ENCODE peak calls at places on chromosomes 1 and 21, in five cellular contexts. One of them, this sample, is unnamed. For H3K4me1, the result is how much of the 10 kb centered on the place peaks cover.

GRCh38 chr1:206633708-206634121 is 1.6 kb upstream of the DYRK3 start:
- DNase-seq in lung: no peak
- DNase-seq in K562: no peak
- DNase-seq in tibial nerve: no peak
- DNase-seq in psoas muscle: no peak
- DNase-seq in this sample: no peak

GRCh38 chr21:28832013-28832714 is 160.5 kb downstream of the LTN1 start:
- DNase-seq in tibial nerve: no peak
- DNase-seq in lung: no peak
- DNase-seq in psoas muscle: no peak
- DNase-seq in K562: peak
- DNase-seq in this sample: no peak

GRCh38 chr1:180309338-180309737 is 79.3 kb downstream of the LHX4 start:
- DNase-seq in K562: no peak
- DNase-seq in tibial nerve: no peak
- DNase-seq in psoas muscle: no peak
- DNase-seq in lung: no peak
- DNase-seq in this sample: no peak

GRCh38 chr1:243883551-243883950 is 33.5 kb upstream of the AKT3 start:
- DNase-seq in tibial nerve: no peak
- DNase-seq in psoas muscle: no peak
- DNase-seq in lung: no peak
- DNase-seq in K562: no peak
- DNase-seq in this sample: no peak

GRCh38 chr1:220702733-220703704 is 12.9 kb downstream of the C1orf115 start:
- DNase-seq in psoas muscle: no peak
- DNase-seq in lung: peak
- DNase-seq in tibial nerve: no peak
- DNase-seq in K562: no peak
- DNase-seq in this sample: no peak

GRCh38 chr1:21906173-21907078 is 30.7 kb downstream of the HSPG2 start:
- DNase-seq in tibial nerve: peak
- DNase-seq in lung: no peak
- DNase-seq in K562: peak
- DNase-seq in psoas muscle: peak
- DNase-seq in this sample: no peak

GRCh38 chr1:18997508-18997907 is 41.0 kb upstream of the IFFO2 start:
- DNase-seq in lung: no peak
- DNase-seq in tibial nerve: no peak
- DNase-seq in psoas muscle: no peak
- DNase-seq in K562: no peak
- DNase-seq in this sample: no peak

GRCh38 chr1:30966690-30967369 is 58.3 kb upstream of the SDC3 start:
- DNase-seq in tibial nerve: no peak
- DNase-seq in lung: no peak
- DNase-seq in K562: peak
- DNase-seq in psoas muscle: no peak
- DNase-seq in this sample: no peak

GRCh38 chr1:27816921-27817630 is 13.5 kb upstream of the PPP1R8 start:
- DNase-seq in tibial nerve: no peak
- DNase-seq in psoas muscle: no peak
- DNase-seq in K562: no peak
- DNase-seq in lung: no peak
- DNase-seq in this sample: peak

GRCh38 chr1:36481771-36482723 is 666 bp downstream of the CSF3R start:
- DNase-seq in K562: peak
- DNase-seq in psoas muscle: no peak
- DNase-seq in lung: no peak
- DNase-seq in tibial nerve: no peak
- DNase-seq in this sample: no peak

GRCh38 chr1:86516366-86516765 is 30.5 kb upstream of the CLCA4 start:
- DNase-seq in tibial nerve: no peak
- DNase-seq in lung: no peak
- DNase-seq in K562: no peak
- DNase-seq in psoas muscle: no peak
- DNase-seq in this sample: no peak

GRCh38 chr1:92739669-92740524 is 45.0 kb downstream of the EVI5 start:
- DNase-seq in psoas muscle: no peak
- DNase-seq in K562: no peak
- DNase-seq in tibial nerve: no peak
- DNase-seq in lung: no peak
- DNase-seq in this sample: no peak

GRCh38 chr1:230251644-230252191 is 174.4 kb downstream of the PGBD5 start:
- DNase-seq in lung: no peak
- DNase-seq in psoas muscle: no peak
- DNase-seq in tibial nerve: no peak
- DNase-seq in K562: no peak
- DNase-seq in this sample: no peak

GRCh38 chr1:78176448-78176847 is 130.7 kb downstream of the GIPC2 start:
- DNase-seq in psoas muscle: no peak
- DNase-seq in K562: no peak
- DNase-seq in tibial nerve: peak
- DNase-seq in lung: no peak
- DNase-seq in this sample: no peak

GRCh38 chr21:32330784-32331311 is 32.2 kb downstream of the MRAP start:
- DNase-seq in K562: no peak
- DNase-seq in psoas muscle: no peak
- DNase-seq in lung: no peak
- DNase-seq in tibial nerve: no peak
- DNase-seq in this sample: no peak

DNA sequence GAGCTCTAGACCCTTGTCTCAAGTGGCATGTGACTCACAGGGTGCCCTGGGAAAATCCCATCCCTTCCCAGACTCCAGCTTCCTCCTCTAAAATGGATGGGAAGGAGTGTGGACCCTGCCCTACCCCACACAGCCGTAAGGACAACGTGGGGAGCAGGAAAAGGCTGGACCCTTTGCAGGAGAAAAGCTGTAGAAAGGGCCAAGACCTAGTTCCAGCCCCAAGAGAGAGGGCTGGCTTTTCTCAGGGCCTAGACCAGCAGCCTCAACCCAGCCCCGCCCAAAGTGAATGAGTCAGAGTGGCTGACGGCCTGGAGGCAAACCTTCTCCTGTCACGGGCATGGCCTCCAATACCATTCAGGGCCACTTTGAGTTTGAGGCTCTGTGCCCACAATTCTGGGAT is 1.1 kb downstream of the LAMB3 start:
- DNase-seq in tibial nerve: no peak
- DNase-seq in K562: peak
- DNase-seq in lung: peak
- DNase-seq in psoas muscle: peak
- DNase-seq in this sample: peak
- H3K4me1 ChIP-seq in tibial nerve: under half
- H3K4me1 ChIP-seq in K562: half or more
- H3K4me1 ChIP-seq in lung: under half
- H3K4me1 ChIP-seq in psoas muscle: under half
- H3K4me1 ChIP-seq in this sample: half or more

DNA sequence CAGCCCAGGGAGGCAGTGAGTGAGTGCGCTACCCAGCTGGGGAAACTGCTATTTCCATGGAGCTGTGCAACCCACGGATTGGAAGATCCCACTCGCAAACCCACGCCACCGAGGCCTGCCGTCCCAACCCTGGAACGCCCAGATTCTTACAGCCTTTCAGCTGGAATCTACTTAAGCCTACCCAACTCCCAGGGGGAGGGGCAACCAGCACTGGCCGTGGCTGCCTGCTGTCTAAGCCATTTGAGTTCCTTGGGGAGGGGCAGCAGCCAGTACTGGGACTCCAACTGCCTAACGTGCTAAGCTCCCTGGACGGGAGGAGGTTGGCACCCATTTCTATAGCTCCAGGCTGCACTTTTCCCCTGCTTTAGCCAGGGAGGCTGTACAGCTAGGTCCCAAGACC is 27.1 kb upstream of the ZNF669 start:
- DNase-seq in psoas muscle: no peak
- DNase-seq in lung: no peak
- DNase-seq in K562: no peak
- DNase-seq in tibial nerve: no peak
- DNase-seq in this sample: no peak
- TF ChIP-seq CTCF in psoas muscle: no peak
- TF ChIP-seq CTCF in lung: no peak
- TF ChIP-seq CTCF in K562: no peak
- TF ChIP-seq CTCF in tibial nerve: no peak
- TF ChIP-seq CTCF in this sample: no peak

GRCh38 chr21:46228345-46229051 is at the start of gene LSS:
- DNase-seq in K562: peak
- DNase-seq in lung: peak
- DNase-seq in tibial nerve: peak
- DNase-seq in psoas muscle: peak
- DNase-seq in this sample: peak

GRCh38 chr21:46223217-46223616 is 5.4 kb downstream of the LSS start:
- DNase-seq in lung: no peak
- DNase-seq in tibial nerve: no peak
- DNase-seq in psoas muscle: no peak
- DNase-seq in K562: no peak
- DNase-seq in this sample: no peak

GRCh38 chr21:46227811-46228344 is 696 bp downstream of the LSS start:
- DNase-seq in psoas muscle: no peak
- DNase-seq in lung: no peak
- DNase-seq in tibial nerve: no peak
- DNase-seq in K562: peak
- DNase-seq in this sample: no peak

GRCh38 chr21:46226920-46227599 is 1.5 kb downstream of the LSS start:
- DNase-seq in lung: no peak
- DNase-seq in tibial nerve: no peak
- DNase-seq in K562: peak
- DNase-seq in psoas muscle: no peak
- DNase-seq in this sample: no peak

DNA sequence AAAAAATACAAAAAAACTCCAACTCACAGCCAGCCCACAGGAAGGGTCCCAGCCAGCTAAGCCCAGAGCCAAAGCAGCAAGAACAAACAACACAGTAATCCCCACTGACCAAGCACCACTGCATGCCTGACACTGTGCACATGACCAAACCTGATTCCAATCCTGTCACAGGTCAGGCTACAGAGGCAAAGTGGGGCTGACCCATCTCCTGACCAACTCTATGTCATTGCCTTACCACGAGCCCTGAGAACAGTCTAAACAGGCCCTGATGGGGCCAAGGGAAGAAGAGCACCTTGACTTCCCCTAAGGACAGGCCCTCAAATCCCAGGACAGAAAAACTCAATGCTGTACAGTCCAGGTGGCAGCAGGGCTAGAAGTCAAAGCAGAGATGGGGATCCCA is 2.4 kb downstream of the LSS start:
- DNase-seq in tibial nerve: no peak
- DNase-seq in psoas muscle: no peak
- DNase-seq in K562: peak
- DNase-seq in lung: no peak
- DNase-seq in this sample: no peak
- H3K4me3 ChIP-seq in tibial nerve: no peak
- H3K4me3 ChIP-seq in psoas muscle: peak
- H3K4me3 ChIP-seq in K562: peak
- H3K4me3 ChIP-seq in lung: no peak
- H3K4me3 ChIP-seq in this sample: no peak

GRCh38 chr1:154999651-155000474 is 2.7 kb upstream of the ZBTB7B start:
- DNase-seq in tibial nerve: no peak
- DNase-seq in K562: peak
- DNase-seq in lung: no peak
- DNase-seq in psoas muscle: no peak
- DNase-seq in this sample: peak
- H3K4me1 ChIP-seq in tibial nerve: under half
- H3K4me1 ChIP-seq in K562: under half
- H3K4me1 ChIP-seq in lung: under half
- H3K4me1 ChIP-seq in psoas muscle: under half
- H3K4me1 ChIP-seq in this sample: under half

GRCh38 chr1:50827546-50827945 is 132.5 kb downstream of the FAF1 start:
- DNase-seq in tibial nerve: no peak
- DNase-seq in lung: no peak
- DNase-seq in K562: no peak
- DNase-seq in psoas muscle: no peak
- DNase-seq in this sample: no peak
- TF ChIP-seq CTCF in tibial nerve: no peak
- TF ChIP-seq CTCF in lung: no peak
- TF ChIP-seq CTCF in K562: no peak
- TF ChIP-seq CTCF in psoas muscle: no peak
- TF ChIP-seq CTCF in this sample: no peak

GRCh38 chr1:46344481-46344880 is 3.9 kb downstream of the NSUN4 start:
- DNase-seq in tibial nerve: no peak
- DNase-seq in K562: no peak
- DNase-seq in lung: no peak
- DNase-seq in psoas muscle: no peak
- DNase-seq in this sample: no peak
- H3K4me3 ChIP-seq in tibial nerve: no peak
- H3K4me3 ChIP-seq in K562: no peak
- H3K4me3 ChIP-seq in lung: no peak
- H3K4me3 ChIP-seq in psoas muscle: no peak
- H3K4me3 ChIP-seq in this sample: no peak

GRCh38 chr1:26296340-26297056 is 9.9 kb downstream of the UBXN11 start:
- DNase-seq in psoas muscle: no peak
- DNase-seq in tibial nerve: no peak
- DNase-seq in K562: no peak
- DNase-seq in lung: no peak
- DNase-seq in this sample: no peak
- H3K4me1 ChIP-seq in psoas muscle: under half
- H3K4me1 ChIP-seq in tibial nerve: under half
- H3K4me1 ChIP-seq in K562: under half
- H3K4me1 ChIP-seq in lung: under half
- H3K4me1 ChIP-seq in this sample: under half

GRCh38 chr1:150974580-150975478 is at the start of gene CERS2:
- DNase-seq in tibial nerve: peak
- DNase-seq in psoas muscle: peak
- DNase-seq in lung: peak
- DNase-seq in K562: peak
- DNase-seq in this sample: peak
- TF ChIP-seq CTCF in tibial nerve: no peak
- TF ChIP-seq CTCF in psoas muscle: no peak
- TF ChIP-seq CTCF in lung: no peak
- TF ChIP-seq CTCF in K562: no peak
- TF ChIP-seq CTCF in this sample: no peak